ENCODE peak calls at places on chromosome 10, in five cellular contexts. Z, T, P, M and O are unnamed samples.

GRCh38 chr10:1166828-1167275 is 110.7 kb downstream of the WDR37 start:
- DNase-seq in Z (no peak), T (no peak), P (no peak), M (no peak), O (no peak)

GRCh38 chr10:22609719-22610118 is 104.7 kb downstream of the PIP4K2A start:
- DNase-seq in Z (no peak), T (no peak), P (no peak), M (no peak), O (no peak)

GRCh38 chr10:6564367-6564766 is 15.7 kb downstream of the PRKCQ start:
- DNase-seq in Z (no peak), T (no peak), P (no peak), M (no peak), O (no peak)

GRCh38 chr10:79452174-79452611 is 6.8 kb upstream of the ZCCHC24 start:
- DNase-seq in Z (no peak), T (peak; percentile 85), P (no peak), M (peak; percentile 54), O (no peak)

GRCh38 chr10:102117391-102118159 is 2.6 kb downstream of the LDB1 start:
- DNase-seq in Z (no peak), T (peak; percentile 73), P (no peak), M (peak; percentile 88), O (peak; percentile 59)

GRCh38 chr10:46226232-46226631 is 60.6 kb upstream of the ANTXRL start:
- DNase-seq in Z (no peak), T (no peak), P (no peak), M (no peak), O (no peak)

GRCh38 chr10:75827591-75827990 is 396.2 kb downstream of the LRMDA start:
- DNase-seq in Z (no peak), T (no peak), P (no peak), M (no peak), O (no peak)

GRCh38 chr10:5945561-5946418 is 31.6 kb downstream of the IL15RA start:
- DNase-seq in Z (no peak), T (peak; percentile 97), P (no peak), M (peak; percentile 86), O (no peak)

GRCh38 chr10:104577861-104578480 is 63.1 kb upstream of the SORCS3 start:
- DNase-seq in Z (no peak), T (peak; percentile 32), P (no peak), M (no peak), O (no peak)

GRCh38 chr10:4390219-4390618 is 435.8 kb upstream of the AKR1E2 start:
- DNase-seq in Z (no peak), T (no peak), P (no peak), M (no peak), O (no peak)

GRCh38 chr10:84314269-84314668 is 14.1 kb upstream of the CCSER2 start:
- DNase-seq in Z (no peak), T (no peak), P (no peak), M (no peak), O (no peak)

GRCh38 chr10:86650151-86650550 is 4.2 kb upstream of the OPN4 start:
- DNase-seq in Z (no peak), T (no peak), P (no peak), M (no peak), O (no peak)

GRCh38 chr10:126777726-126778125 is 107.2 kb upstream of the C10orf90 start:
- DNase-seq in Z (no peak), T (no peak), P (no peak), M (no peak), O (no peak)

GRCh38 chr10:111479966-111480365 is 403.1 kb downstream of the ADRA2A start:
- DNase-seq in Z (peak; percentile 59), T (no peak), P (no peak), M (peak; percentile 8), O (no peak)

GRCh38 chr10:79349766-79350406 is 2.6 kb downstream of the PPIF start:
- DNase-seq in Z (no peak), T (no peak), P (no peak), M (no peak), O (no peak)

GRCh38 chr10:116699049-116699782 is 43.1 kb downstream of the HSPA12A start:
- DNase-seq in Z (no peak), T (no peak), P (no peak), M (no peak), O (no peak)

GRCh38 chr10:43043773-43044394 is 33.0 kb upstream of the RET start:
- DNase-seq in Z (no peak), T (no peak), P (no peak), M (no peak), O (no peak)

GRCh38 chr10:31075434-31075833 is 43.8 kb upstream of the ZNF438 start:
- DNase-seq in Z (peak; percentile 64), T (peak; percentile 96), P (no peak), M (peak; percentile 70), O (no peak)

GRCh38 chr10:125811251-125811650 is 11.8 kb downstream of the UROS start:
- DNase-seq in Z (no peak), T (no peak), P (no peak), M (no peak), O (no peak)

GRCh38 chr10:88966785-88967184 is 14.2 kb upstream of the ACTA2 start:
- DNase-seq in Z (no peak), T (peak; percentile 33), P (no peak), M (no peak), O (no peak)

GRCh38 chr10:110357252-110357780 is 52.6 kb upstream of the SMNDC1 start:
- DNase-seq in Z (peak; percentile 57), T (peak; percentile 99), P (no peak), M (peak; percentile 91), O (no peak)

GRCh38 chr10:47363781-47364180 is 15.6 kb downstream of the RBP3 start:
- DNase-seq in Z (no peak), T (no peak), P (no peak), M (no peak), O (no peak)

GRCh38 chr10:17668435-17669184 is 24.7 kb downstream of the STAM start:
- DNase-seq in Z (no peak), T (no peak), P (no peak), M (no peak), O (no peak)

GRCh38 chr10:130472236-130472635 is 336.0 kb downstream of the GLRX3 start:
- DNase-seq in Z (no peak), T (no peak), P (no peak), M (no peak), O (no peak)

GRCh38 chr10:60413306-60414012 is 23.8 kb upstream of the ANK3 start:
- DNase-seq in Z (peak; percentile 84), T (no peak), P (no peak), M (no peak), O (no peak)
- H3K36me3 ChIP-seq in Z (no peaks in the 10 kb centered on the region), T (no peaks in the 10 kb centered on the region), P (no peaks in the 10 kb centered on the region), M (no peaks in the 10 kb centered on the region), O (no peaks in the 10 kb centered on the region)

GRCh38 chr10:119120875-119121274 is 17.0 kb downstream of the DENND10 start:
- DNase-seq in Z (no peak), T (no peak), P (no peak), M (no peak), O (no peak)
- H3K27ac ChIP-seq in Z (no peak overlapping the region), T (peak overlapping the region; percentile 66), P (no peak overlapping the region), M (no peak overlapping the region), O (no peak overlapping the region)

GRCh38 chr10:71836594-71836970 is 14.5 kb downstream of the PSAP start:
- DNase-seq in Z (no peak), T (no peak), P (no peak), M (no peak), O (no peak)
- H4K91ac ChIP-seq in Z (peak overlapping the region; percentile 12), T (no peak overlapping the region), P (no peak overlapping the region), M (no peak overlapping the region), O (no peak overlapping the region)

DNA sequence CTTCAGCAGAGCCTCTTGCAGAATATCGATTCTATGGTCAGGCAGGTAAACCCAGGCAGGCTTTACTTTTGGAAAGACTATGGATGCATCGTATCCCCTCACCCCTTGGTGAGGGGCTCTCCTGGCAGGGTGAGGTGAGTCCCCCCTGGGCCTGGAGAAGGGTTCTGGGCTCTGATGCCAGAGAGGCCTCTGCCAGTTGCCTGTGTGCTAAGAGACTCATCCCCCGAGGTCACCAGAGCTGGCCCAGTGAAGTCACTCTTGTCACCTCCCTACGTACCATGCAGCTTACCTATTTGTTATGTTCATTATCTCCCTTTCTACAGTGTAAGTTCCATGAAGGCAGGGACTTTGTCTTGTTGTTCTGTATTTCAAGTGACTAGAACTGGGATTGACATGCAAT is 51.3 kb downstream of the TSPAN15 start:
- DNase-seq in Z (no peak), T (no peak), P (no peak), M (no peak), O (no peak)
- H3K36me3 ChIP-seq in Z (no peaks in the 10 kb centered on the region), T (no peaks in the 10 kb centered on the region), P (no peaks in the 10 kb centered on the region), M (no peaks in the 10 kb centered on the region), O (no peaks in the 10 kb centered on the region)